ENCODE peak calls at places on chromosomes 4 and X, in four cellular contexts. U is heart left ventricle, Z is uterus, X is IMR-90. D is an unnamed sample.

GRCh38 chr4:172726001-172726423 is 442.6 kb upstream of the GALNT7 start:
- DNase-seq in U (no peak), Z (no peak), X (no peak), D (no peak)

GRCh38 chrX:112654871-112655270 is 24.9 kb downstream of the LHFPL1 start:
- DNase-seq in U (no peak), Z (no peak), X (peak; percentile 75), D (no peak)

GRCh38 chr4:155025762-155026457 is 182.5 kb upstream of the NPY2R start:
- DNase-seq in U (no peak), Z (no peak), X (no peak), D (no peak)

GRCh38 chrX:48761674-48762471 is at the start of gene GLOD5:
- DNase-seq in U (no peak), Z (no peak), X (no peak), D (no peak)

GRCh38 chr4:3346146-3346545 is 53.3 kb downstream of the RGS12 start:
- DNase-seq in U (no peak), Z (peak; percentile 75), X (peak; percentile 84), D (peak; percentile 49)

GRCh38 chr4:153335665-153336064 is 8.8 kb upstream of the MND1 start:
- DNase-seq in U (no peak), Z (no peak), X (peak; percentile 77), D (no peak)

GRCh38 chrX:41616935-41617334 is 71.8 kb upstream of the GPR34 start:
- DNase-seq in U (no peak), Z (no peak), X (no peak), D (no peak)

GRCh38 chrX:34341258-34341657 is 209.1 kb upstream of the FAM47A start:
- DNase-seq in U (no peak), Z (no peak), X (no peak), D (no peak)

GRCh38 chr4:126526335-126526734 is 1106.4 kb upstream of the INTU start:
- DNase-seq in U (no peak), Z (no peak), X (peak; percentile 17), D (no peak)

GRCh38 chr4:81351653-81352455 is 119.9 kb downstream of the RASGEF1B start:
- DNase-seq in U (no peak), Z (peak; percentile 56), X (peak; percentile 78), D (peak; percentile 4)

GRCh38 chr4:36532670-36533373 is 251.4 kb downstream of the DTHD1 start:
- DNase-seq in U (no peak), Z (no peak), X (no peak), D (no peak)

GRCh38 chr4:106868381-106869035 is 167.6 kb downstream of the DKK2 start:
- DNase-seq in U (no peak), Z (no peak), X (no peak), D (no peak)

GRCh38 chrX:13955095-13955647 is 74.5 kb downstream of the GEMIN8 start:
- DNase-seq in U (no peak), Z (no peak), X (no peak), D (no peak)

GRCh38 chr4:142961866-142962265 is 115.8 kb upstream of the INPP4B start:
- DNase-seq in U (no peak), Z (peak; percentile 35), X (no peak), D (no peak)

GRCh38 chrX:68830486-68831404 is 1.9 kb downstream of the EFNB1 start:
- DNase-seq in U (no peak), Z (no peak), X (no peak), D (no peak)

GRCh38 chrX:1291110-1291740 is 22.6 kb downstream of the CSF2RA start:
- DNase-seq in U (no peak), Z (no peak), X (no peak), D (no peak)

GRCh38 chr4:8050555-8051206 is 107.9 kb downstream of the ABLIM2 start:
- DNase-seq in U (peak; percentile 89), Z (peak; percentile 73), X (peak; percentile 11), D (no peak)

GRCh38 chr4:189396435-189396834 is 544.2 kb upstream of the FRG1 start:
- DNase-seq in U (no peak), Z (no peak), X (no peak), D (no peak)

GRCh38 chr4:15674926-15675325 is 6.7 kb upstream of the FAM200B start:
- DNase-seq in U (no peak), Z (no peak), X (no peak), D (no peak)

GRCh38 chr4:184649971-184650855 is 675 bp downstream of the PRIMPOL start:
- DNase-seq in U (no peak), Z (no peak), X (peak; percentile 65), D (no peak)

GRCh38 chr4:157014621-157015591 is 43.3 kb upstream of the PDGFC start:
- DNase-seq in U (no peak), Z (no peak), X (peak; percentile 96), D (peak; percentile 9)

GRCh38 chr4:81260443-81261102 is 45.6 kb upstream of the PRKG2 start:
- DNase-seq in U (no peak), Z (no peak), X (no peak), D (no peak)

GRCh38 chr4:65665951-65666523 is 4.3 kb downstream of the EPHA5 start:
- DNase-seq in U (no peak), Z (no peak), X (no peak), D (peak; percentile 15)

GRCh38 chrX:65581661-65582339 is 47.2 kb upstream of the LAS1L start:
- DNase-seq in U (no peak), Z (peak; percentile 70), X (peak; percentile 61), D (peak; percentile 31)

GRCh38 chrX:386239-386767 is 404 bp downstream of the PPP2R3B start:
- DNase-seq in U (no peak), Z (no peak), X (no peak), D (no peak)

GRCh38 chr4:87251104-87251503 is 30.7 kb upstream of the KLHL8 start:
- DNase-seq in U (no peak), Z (no peak), X (no peak), D (no peak)

GRCh38 chr4:90254357-90254756 is 127.2 kb downstream of the CCSER1 start:
- DNase-seq in U (no peak), Z (no peak), X (no peak), D (no peak)

GRCh38 chrX:19552793-19553192 is 37.5 kb upstream of the MAP3K15 start:
- DNase-seq in U (no peak), Z (no peak), X (no peak), D (no peak)

GRCh38 chrX:70042399-70043371 is 7.1 kb downstream of the AWAT2 start:
- DNase-seq in U (no peak), Z (no peak), X (peak; percentile 42), D (peak; percentile 12)

GRCh38 chr4:48033825-48034413 is 17.3 kb downstream of the NIPAL1 start:
- DNase-seq in U (no peak), Z (no peak), X (peak; percentile 3), D (no peak)

GRCh38 chr4:122716825-122717448 is 15.6 kb upstream of the BBS12 start:
- DNase-seq in U (no peak), Z (peak; percentile 52), X (peak; percentile 63), D (peak; percentile 15)

GRCh38 chr4:111454961-111455360 is 690.3 kb upstream of the FAM241A start:
- DNase-seq in U (no peak), Z (no peak), X (no peak), D (no peak)

GRCh38 chr4:18981234-18981615 is 959.7 kb upstream of the LCORL start:
- DNase-seq in U (no peak), Z (no peak), X (no peak), D (no peak)

GRCh38 chrX:8447367-8447766 is 17.3 kb upstream of the VCX3B start:
- DNase-seq in U (no peak), Z (no peak), X (no peak), D (no peak)

GRCh38 chrX:34638116-34638515 is 19.0 kb downstream of the TMEM47 start:
- DNase-seq in U (no peak), Z (no peak), X (peak; percentile 54), D (no peak)

GRCh38 chr4:57043304-57044251 is 64.9 kb downstream of the POLR2B start:
- DNase-seq in U (no peak), Z (peak; percentile 41), X (peak; percentile 54), D (no peak)

GRCh38 chrX:150567645-150568319 is 639 bp upstream of the MTM1 start:
- DNase-seq in U (no peak), Z (no peak), X (no peak), D (no peak)
- TF ChIP-seq POLR2A in U (no peak), Z (no peak), X (no peak), D (no peak)

DNA sequence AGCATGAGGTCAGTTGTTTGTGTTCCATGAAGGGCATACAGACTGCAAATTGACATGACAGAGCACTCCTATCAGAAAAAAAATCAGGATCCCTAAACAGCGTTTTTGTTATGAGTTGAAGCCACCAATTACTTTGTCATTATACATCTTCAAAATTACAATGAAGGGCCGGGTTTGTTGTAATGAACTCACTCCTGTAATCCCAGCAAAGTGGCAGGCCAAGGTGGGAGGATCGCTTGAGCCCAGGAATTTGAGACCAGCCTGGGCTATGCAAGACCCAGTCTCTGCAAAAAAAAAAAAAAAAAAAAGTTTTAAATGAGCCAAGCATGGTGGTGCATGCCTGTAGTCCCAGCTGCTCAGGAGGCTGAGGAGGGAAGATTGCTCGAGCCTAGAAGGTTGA is 3.5 kb upstream of the DCTD start:
- DNase-seq in U (no peak), Z (no peak), X (no peak), D (no peak)
- TF ChIP-seq POLR2A in U (no peak), Z (no peak), X (no peak), D (no peak)

DNA sequence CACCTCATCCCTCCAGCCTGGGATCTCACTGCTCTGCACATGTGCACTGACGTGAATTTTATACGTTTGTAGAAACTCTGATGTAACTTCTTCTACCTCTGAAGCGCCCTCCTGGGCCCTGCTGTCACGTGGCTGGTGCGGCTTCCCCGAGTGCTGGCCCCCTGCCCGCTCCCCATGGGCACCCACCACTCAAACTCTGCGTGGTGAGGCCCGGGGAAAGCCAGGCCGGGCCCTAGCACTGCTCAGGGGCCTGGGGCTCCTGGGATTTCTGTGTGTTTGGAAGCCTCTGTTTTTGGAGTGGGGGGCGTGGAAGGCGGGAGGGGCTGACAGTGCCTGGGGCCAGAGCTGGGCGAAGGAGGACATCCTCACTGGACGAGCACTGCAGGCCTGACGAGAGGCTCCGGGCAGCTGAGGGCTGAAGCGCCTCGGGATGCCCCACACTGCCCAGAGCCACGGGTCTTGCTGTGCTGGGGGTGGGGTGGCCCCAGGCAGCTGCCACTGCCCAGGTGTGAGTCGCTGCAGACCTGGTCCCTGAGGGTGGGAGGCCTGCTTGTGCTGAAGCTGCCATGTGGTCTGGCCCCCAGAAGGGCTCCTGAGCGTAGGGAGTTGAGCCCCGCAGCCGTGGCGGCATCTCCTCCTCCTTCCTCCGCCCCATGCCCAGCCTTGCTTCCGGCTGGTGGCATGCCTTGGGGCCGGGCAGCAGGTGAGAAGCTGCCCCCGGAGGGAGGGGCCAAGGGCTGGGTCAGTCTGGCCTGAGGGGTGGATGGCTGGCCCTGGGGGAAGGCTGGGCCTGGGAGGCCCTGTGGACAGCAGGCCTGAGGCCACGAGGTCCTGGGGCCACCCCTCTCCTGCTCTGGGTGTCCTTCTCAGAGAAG is 7.7 kb downstream of the NAT8L start:
- DNase-seq in U (peak; percentile 56), Z (no peak), X (no peak), D (no peak)
- TF ChIP-seq POLR2A in U (no peak), Z (no peak), X (no peak), D (no peak)

DNA sequence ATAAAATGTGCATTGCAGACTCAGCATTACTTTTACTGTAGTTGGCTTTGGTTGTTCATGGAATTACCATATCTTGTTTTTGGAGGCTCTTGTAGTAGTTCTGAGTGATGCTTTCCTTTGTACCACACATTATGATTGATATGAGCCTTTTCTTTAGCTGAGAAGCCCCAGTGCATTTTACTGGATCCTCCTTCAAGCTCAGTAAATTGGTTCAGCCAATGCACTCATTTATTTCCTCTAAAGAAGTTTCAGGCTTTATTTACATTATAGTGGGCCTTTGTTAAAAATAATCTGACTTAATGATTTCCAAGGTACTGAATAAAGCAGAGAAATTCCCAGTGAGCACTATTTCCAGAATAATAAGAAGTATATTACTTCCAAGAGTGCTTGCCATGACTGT is 21.8 kb downstream of the UPRT start:
- DNase-seq in U (no peak), Z (no peak), X (no peak), D (no peak)
- TF ChIP-seq POLR2A in U (no peak), Z (no peak), X (no peak), D (no peak)

GRCh38 chr4:24472514-24473308 is 111.6 kb downstream of the DHX15 start:
- DNase-seq in U (peak; percentile 91), Z (peak; percentile 81), X (peak; percentile 74), D (peak; percentile 95)
- TF ChIP-seq POLR2A in U (peak; percentile 3), Z (no peak), X (no peak), D (no peak)